ENCODE peak calls at places on chromosome 15, in five cellular contexts. T is PC-3, O is pancreas, L is heart right ventricle, E is heart left ventricle. K is an unnamed sample.

GRCh38 chr15:92714071-92714456 is 58.5 kb upstream of the FAM174B start:
- DNase-seq in L (no peak), T (peak; percentile 51), E (no peak), O (no peak), K (peak; percentile 73)

GRCh38 chr15:86735244-86736040 is 655.8 kb downstream of the AGBL1 start:
- DNase-seq in L (no peak), T (peak; percentile 64), O (no peak), E (no peak), K (no peak)

GRCh38 chr15:77118787-77119410 is 48.0 kb upstream of the TSPAN3 start:
- DNase-seq in T (peak; percentile 68), E (peak; percentile 38), O (no peak), L (peak; percentile 60), K (no peak)

GRCh38 chr15:41984622-41985021 is 12.3 kb upstream of the EHD4 start:
- DNase-seq in T (no peak), E (no peak), O (no peak), L (no peak), K (no peak)

GRCh38 chr15:50854594-50855490 is 53.6 kb upstream of the AP4E1 start:
- DNase-seq in E (no peak), O (no peak), L (no peak), T (no peak), K (no peak)

GRCh38 chr15:60815321-60815720 is 336.4 kb upstream of the ICE2 start:
- DNase-seq in T (no peak), E (no peak), O (no peak), L (no peak), K (no peak)

GRCh38 chr15:93261845-93262244 is 172.8 kb upstream of the RGMA start:
- DNase-seq in O (no peak), E (no peak), L (no peak), T (no peak), K (no peak)

GRCh38 chr15:54482251-54482650 is 504.0 kb downstream of the UNC13C start:
- DNase-seq in O (no peak), T (no peak), L (no peak), E (no peak), K (peak; percentile 8)

GRCh38 chr15:66847565-66847991 is 145.5 kb downstream of the SMAD6 start:
- DNase-seq in O (no peak), T (no peak), E (no peak), L (no peak), K (peak; percentile 17)

GRCh38 chr15:36742696-36743095 is 163.3 kb downstream of the CDIN1 start:
- DNase-seq in L (no peak), E (no peak), O (no peak), T (peak; percentile 84), K (no peak)

GRCh38 chr15:91306155-91306554 is 206.1 kb downstream of the SV2B start:
- DNase-seq in L (no peak), O (no peak), E (no peak), T (no peak), K (no peak)

GRCh38 chr15:73001840-73002239 is 50.4 kb upstream of the NEO1 start:
- DNase-seq in T (no peak), E (no peak), L (no peak), O (no peak), K (no peak)

GRCh38 chr15:73986055-73986775 is 5.9 kb downstream of the STOML1 start:
- DNase-seq in T (no peak), E (no peak), L (no peak), O (no peak), K (no peak)

GRCh38 chr15:99906793-99907192 is 173.6 kb upstream of the LYSMD4 start:
- DNase-seq in O (no peak), E (no peak), L (no peak), T (no peak), K (no peak)

GRCh38 chr15:58159827-58160386 is 21.7 kb downstream of the AQP9 start:
- DNase-seq in L (no peak), E (no peak), O (no peak), T (no peak), K (no peak)

GRCh38 chr15:52427804-52428203 is 100.9 kb downstream of the MYO5A start:
- DNase-seq in T (peak; percentile 6), L (no peak), E (no peak), O (no peak), K (no peak)

GRCh38 chr15:83654379-83655236 is 685 bp downstream of the ADAMTSL3 start:
- DNase-seq in L (peak; percentile 67), O (peak; percentile 77), E (peak; percentile 77), T (peak; percentile 12), K (peak; percentile 82)

GRCh38 chr15:100033140-100033857 is 300.1 kb upstream of the LYSMD4 start:
- DNase-seq in E (no peak), O (no peak), T (peak; percentile 3), L (peak; percentile 11), K (no peak)

GRCh38 chr15:45732544-45733130 is 97.8 kb downstream of the SQOR start:
- DNase-seq in T (no peak), E (peak; percentile 48), O (no peak), L (peak; percentile 49), K (no peak)

GRCh38 chr15:87661481-87661880 is 595.1 kb downstream of the NTRK3 start:
- DNase-seq in T (peak; percentile 55), O (no peak), L (no peak), E (no peak), K (no peak)

GRCh38 chr15:65326109-65326508 is 21.6 kb downstream of the RNU5B-1 start:
- DNase-seq in O (no peak), L (peak; percentile 36), E (peak; percentile 52), T (no peak), K (peak; percentile 82)

GRCh38 chr15:79007066-79007465 is 62.2 kb upstream of the CTSH start:
- DNase-seq in T (peak; percentile 32), L (peak; percentile 24), O (no peak), E (no peak), K (peak; percentile 82)

GRCh38 chr15:48144889-48145288 is 24.1 kb downstream of the SLC24A5 start:
- DNase-seq in O (no peak), T (no peak), L (no peak), E (no peak), K (no peak)

GRCh38 chr15:100245496-100245838 is 96.3 kb downstream of the ADAMTS17 start:
- DNase-seq in E (peak; percentile 16), O (no peak), T (no peak), L (no peak), K (no peak)

GRCh38 chr15:54374184-54374947 is 396.1 kb downstream of the UNC13C start:
- DNase-seq in L (no peak), O (peak; percentile 32), T (no peak), E (no peak), K (no peak)

GRCh38 chr15:29889545-29890329 is 67.5 kb upstream of the TJP1 start:
- DNase-seq in O (no peak), E (no peak), L (no peak), T (peak; percentile 8), K (no peak)

GRCh38 chr15:84864429-84864795 is 20.1 kb upstream of the SLC28A1 start:
- DNase-seq in O (no peak), T (no peak), E (no peak), L (peak; percentile 63), K (no peak)
- H3K4me3 ChIP-seq in O (no peak overlapping the region), T (no peak overlapping the region), E (no peak overlapping the region), L (no peak overlapping the region), K (no peak overlapping the region)

DNA sequence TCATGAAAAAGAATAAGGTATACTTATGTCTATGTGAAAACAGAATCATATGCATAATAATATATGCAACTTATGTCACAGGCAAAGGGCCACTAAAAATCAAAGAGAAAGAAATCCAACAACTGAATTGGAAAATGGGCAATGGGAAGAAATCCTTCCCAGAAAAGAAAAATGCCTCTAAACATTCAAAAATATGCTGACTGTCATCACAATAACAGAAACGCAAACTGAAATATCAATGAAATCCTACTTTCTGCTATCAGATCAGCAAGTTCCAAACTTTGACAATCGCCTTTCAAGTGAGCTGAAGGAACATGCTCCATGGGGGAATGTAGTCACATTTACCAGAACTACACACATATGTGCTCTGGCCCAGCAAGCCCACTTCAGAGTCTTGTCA is 99.4 kb upstream of the KLF13 start:
- DNase-seq in L (no peak), T (no peak), O (no peak), E (no peak), K (no peak)
- H3K27me3 ChIP-seq in L (no peaks in the 10 kb centered on the region), T (peaks cover 16% of the 10 kb centered on the region), O (no peaks in the 10 kb centered on the region), E (no peaks in the 10 kb centered on the region), K (no peaks in the 10 kb centered on the region)

DNA sequence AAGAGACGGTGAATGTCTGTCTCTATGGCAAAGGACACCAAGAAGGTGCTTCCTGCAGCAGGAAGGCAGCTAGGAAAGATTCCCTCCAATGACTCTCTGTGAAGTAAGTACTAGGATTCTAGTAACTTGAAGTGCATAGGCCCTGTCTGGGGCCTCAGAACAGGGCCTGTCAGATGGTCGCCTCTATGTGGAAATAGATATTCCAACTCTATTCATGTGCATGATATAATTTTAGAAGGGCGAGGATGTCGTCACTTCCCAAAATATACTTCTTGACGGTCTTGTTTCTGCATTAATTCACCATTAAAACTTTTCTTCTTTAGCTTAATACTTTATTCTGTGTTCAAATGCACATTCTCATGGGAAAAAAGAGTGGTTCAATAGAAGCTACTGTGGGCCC is 167.0 kb downstream of the TLE3 start:
- DNase-seq in O (no peak), L (no peak), E (no peak), T (no peak), K (no peak)
- H3K36me3 ChIP-seq in O (no peaks in the 10 kb centered on the region), L (no peaks in the 10 kb centered on the region), E (no peaks in the 10 kb centered on the region), T (no peaks in the 10 kb centered on the region), K (no peaks in the 10 kb centered on the region)

GRCh38 chr15:63823253-63823844 is 10.4 kb downstream of the HERC1 start:
- DNase-seq in O (no peak), L (no peak), E (no peak), T (no peak), K (no peak)
- H3K4me3 ChIP-seq in O (no peak overlapping the region), L (no peak overlapping the region), E (no peak overlapping the region), T (no peak overlapping the region), K (no peak overlapping the region)

GRCh38 chr15:101583284-101583683 is 68.9 kb downstream of the TM2D3 start:
- DNase-seq in L (no peak), T (no peak), O (no peak), E (no peak), K (no peak)
- H3K27me3 ChIP-seq in L (no peaks in the 10 kb centered on the region), T (no peaks in the 10 kb centered on the region), O (peaks cover 5% of the 10 kb centered on the region), E (no peaks in the 10 kb centered on the region), K (no peaks in the 10 kb centered on the region)

GRCh38 chr15:32670624-32671022 is 29.1 kb downstream of the SCG5 start:
- DNase-seq in O (no peak), T (no peak), E (no peak), L (no peak), K (no peak)
- H3K36me3 ChIP-seq in O (no peaks in the 10 kb centered on the region), T (no peaks in the 10 kb centered on the region), E (no peaks in the 10 kb centered on the region), L (no peaks in the 10 kb centered on the region), K (no peaks in the 10 kb centered on the region)

GRCh38 chr15:63049747-63050439 is 7.3 kb downstream of the TPM1 start:
- DNase-seq in T (no peak), O (no peak), L (no peak), E (no peak), K (no peak)
- H3K4me3 ChIP-seq in T (peak overlapping the region; percentile 81), O (peak overlapping the region; percentile 99), L (peak overlapping the region; percentile 66), E (peak overlapping the region; percentile 73), K (peak overlapping the region; percentile 65)

K was measured in H7.